ENCODE peak calls at places on chromosomes 7 and 10, in four cellular contexts. K is HCT116, X is T-cell, J is T-helper 17 cell. D is an unnamed sample.

GRCh38 chr7:18399624-18400235 is 95.8 kb upstream of the HDAC9 start:
- ATAC-seq in K (no peak), J (no peak), X (no peak), D (no peak)

GRCh38 chr7:587769-588168 is 68.1 kb upstream of the PDGFA start:
- ATAC-seq in K (no peak), X (no peak), J (no peak), D (peak; percentile 36)

GRCh38 chr10:103843854-103844567 is 11.4 kb downstream of the SH3PXD2A start:
- ATAC-seq in X (no peak), K (no peak), J (no peak), D (peak; percentile 48)

GRCh38 chr7:105098863-105099515 is 85.0 kb downstream of the KMT2E start:
- ATAC-seq in X (peak; percentile 54), J (peak; percentile 20), K (no peak), D (no peak)

GRCh38 chr10:56583316-56583715 is 222.3 kb upstream of the ZWINT start:
- ATAC-seq in X (no peak), J (no peak), K (no peak), D (no peak)

GRCh38 chr10:104170610-104171269 is 48.8 kb downstream of the SFR1 start:
- ATAC-seq in J (peak; percentile 97), X (peak; percentile 90), K (no peak), D (no peak)

GRCh38 chr10:48748573-48748972 is 63.9 kb downstream of the WDFY4 start:
- ATAC-seq in X (no peak), J (no peak), K (no peak), D (no peak)

GRCh38 chr10:6621536-6621935 is 41.5 kb upstream of the PRKCQ start:
- ATAC-seq in X (no peak), K (no peak), J (no peak), D (no peak)

GRCh38 chr7:70063796-70064423 is 465.6 kb downstream of the AUTS2 start:
- ATAC-seq in X (no peak), K (no peak), J (no peak), D (peak; percentile 53)

GRCh38 chr10:45514283-45515270 is 140.6 kb downstream of the ALOX5 start:
- ATAC-seq in J (no peak), K (no peak), X (no peak), D (no peak)

GRCh38 chr7:50631639-50632038 is 66.4 kb upstream of the DDC start:
- ATAC-seq in J (no peak), K (no peak), X (no peak), D (no peak)

GRCh38 chr7:128362670-128363069 is 1.2 kb upstream of the PRRT4 start:
- ATAC-seq in X (no peak), K (no peak), J (no peak), D (no peak)

GRCh38 chr10:35231646-35232045 is 104.7 kb upstream of the CCNY start:
- ATAC-seq in X (no peak), J (no peak), K (no peak), D (no peak)

GRCh38 chr7:36283711-36284130 is 105.9 kb upstream of the ANLN start:
- ATAC-seq in J (peak; percentile 4), X (no peak), K (no peak), D (peak; percentile 47)

GRCh38 chr10:14416308-14416700 is 85.6 kb upstream of the FRMD4A start:
- ATAC-seq in J (no peak), X (no peak), K (no peak), D (no peak)

GRCh38 chr10:100890696-100891271 is 22.0 kb upstream of the SLF2 start:
- ATAC-seq in X (no peak), J (no peak), K (peak; percentile 84), D (no peak)

GRCh38 chr10:6396652-6397051 is 183.4 kb downstream of the PRKCQ start:
- ATAC-seq in K (no peak), X (no peak), J (no peak), D (no peak)

GRCh38 chr7:108094933-108095710 is 35.0 kb downstream of the LAMB4 start:
- ATAC-seq in K (peak; percentile 44), J (no peak), X (no peak), D (peak; percentile 81)

GRCh38 chr7:70559815-70560214 is 572.1 kb upstream of the GALNT17 start:
- ATAC-seq in X (no peak), J (no peak), K (no peak), D (no peak)

GRCh38 chr7:99050971-99051370 is 92.9 kb downstream of the SMURF1 start:
- ATAC-seq in J (no peak), X (no peak), K (no peak), D (no peak)

GRCh38 chr10:35552622-35553342 is 52.4 kb upstream of the GJD4 start:
- ATAC-seq in X (no peak), K (no peak), J (no peak), D (no peak)

GRCh38 chr10:60480865-60481563 is 91.3 kb upstream of the ANK3 start:
- ATAC-seq in J (no peak), K (peak; percentile 38), X (no peak), D (no peak)

GRCh38 chr7:106979551-106980357 is 64.8 kb upstream of the PRKAR2B start:
- ATAC-seq in K (no peak), X (no peak), J (no peak), D (no peak)

GRCh38 chr10:79182763-79183467 is 114.1 kb downstream of the ZMIZ1 start:
- ATAC-seq in K (peak; percentile 33), J (no peak), X (no peak), D (no peak)

GRCh38 chr7:142788303-142789286 is 17.8 kb downstream of the PRSS2 start:
- ATAC-seq in K (no peak), X (no peak), J (no peak), D (no peak)

GRCh38 chr7:117827861-117828260 is 45.4 kb downstream of the CTTNBP2 start:
- ATAC-seq in J (no peak), X (no peak), K (no peak), D (no peak)

GRCh38 chr10:113357688-113358306 is 195.1 kb upstream of the HABP2 start:
- ATAC-seq in J (no peak), K (no peak), X (no peak), D (no peak)

GRCh38 chr7:262251-262572 is 27.8 kb upstream of the FOXL3 start:
- ATAC-seq in X (no peak), K (no peak), J (no peak), D (no peak)

GRCh38 chr10:14810969-14811953 is 26.6 kb downstream of the CDNF start:
- ATAC-seq in K (no peak), X (no peak), J (no peak), D (no peak)

GRCh38 chr10:89563861-89564478 is 28.6 kb upstream of the SLC16A12 start:
- ATAC-seq in J (peak; percentile 63), K (peak; percentile 80), X (peak; percentile 64), D (no peak)